ENCODE peak calls at places on chromosome 4, in five cellular contexts. A is Karpas-422; P is CD4-positive, CD25-positive, alpha-beta regulatory T cell; T is adipocyte; B is upper lobe of left lung. I is an unnamed sample. For H3K9me3, the result is how much of the 10 kb centered on the place peaks cover.

GRCh38 chr4:105306158-105306781 is 159.6 kb downstream of the TET2 start:
- DNase-seq in A (no peak), T (no peak), P (peak), B (no peak), I (no peak)

GRCh38 chr4:165335163-165335703 is 7.8 kb downstream of the MSMO1 start:
- DNase-seq in A (no peak), T (no peak), P (no peak), B (no peak), I (no peak)

GRCh38 chr4:145982791-145983190 is 44.2 kb upstream of the ZNF827 start:
- DNase-seq in A (no peak), T (no peak), B (no peak), P (no peak), I (no peak)

GRCh38 chr4:89751416-89751815 is 85.5 kb downstream of the SNCA start:
- DNase-seq in P (no peak), A (no peak), B (no peak), T (no peak), I (no peak)

GRCh38 chr4:7295201-7295916 is 103.0 kb downstream of the SORCS2 start:
- DNase-seq in T (no peak), B (peak), P (no peak), A (no peak), I (no peak)

GRCh38 chr4:137000432-137000831 is 531.9 kb downstream of the PCDH18 start:
- DNase-seq in A (no peak), B (no peak), T (no peak), P (no peak), I (no peak)

GRCh38 chr4:153260553-153261306 is 56.5 kb downstream of the TRIM2 start:
- DNase-seq in B (no peak), T (peak), A (no peak), P (no peak), I (no peak)

GRCh38 chr4:176238157-176238608 is 30.8 kb downstream of the ASB5 start:
- DNase-seq in A (no peak), B (no peak), P (no peak), T (peak), I (no peak)

GRCh38 chr4:105474110-105474518 is 252 bp upstream of the PPA2 start:
- DNase-seq in B (peak), P (no peak), T (peak), A (no peak), I (no peak)

GRCh38 chr4:158259955-158260575 is 49.8 kb downstream of the TMEM144 start:
- DNase-seq in B (no peak), A (peak), P (no peak), T (peak), I (no peak)

GRCh38 chr4:73414936-73415271 is 10.8 kb downstream of the ALB start:
- DNase-seq in A (no peak), T (peak), P (no peak), B (no peak), I (no peak)

GRCh38 chr4:73853246-73853704 is at the start of gene PF4V1:
- DNase-seq in A (no peak), B (peak), P (no peak), T (no peak), I (no peak)

GRCh38 chr4:77782102-77782835 is 36.9 kb downstream of the CNOT6L start:
- DNase-seq in T (no peak), A (no peak), B (no peak), P (no peak), I (no peak)

GRCh38 chr4:48370260-48371134 is 29.2 kb downstream of the SLAIN2 start:
- DNase-seq in P (no peak), B (no peak), A (no peak), T (no peak), I (no peak)

GRCh38 chr4:112704991-112705845 is 68.3 kb downstream of the LARP7 start:
- DNase-seq in A (no peak), B (peak), P (no peak), T (peak), I (no peak)

GRCh38 chr4:25500626-25501318 is 123.7 kb downstream of the ANAPC4 start:
- DNase-seq in P (no peak), A (no peak), T (no peak), B (no peak), I (no peak)

GRCh38 chr4:10729366-10729765 is 44.8 kb upstream of the CLNK start:
- DNase-seq in B (no peak), A (no peak), P (no peak), T (no peak), I (no peak)

GRCh38 chr4:92618968-92619367 is 315.2 kb downstream of the GRID2 start:
- DNase-seq in B (no peak), T (no peak), P (no peak), A (no peak), I (no peak)

GRCh38 chr4:108922191-108922590 is 159.3 kb upstream of the ETNPPL start:
- DNase-seq in T (no peak), A (no peak), P (no peak), B (no peak), I (no peak)

GRCh38 chr4:26863512-26863911 is 2.9 kb downstream of the STIM2 start:
- DNase-seq in A (peak), P (no peak), T (no peak), B (no peak), I (no peak)

GRCh38 chr4:26937567-26937966 is 76.9 kb downstream of the STIM2 start:
- DNase-seq in B (no peak), A (no peak), P (no peak), T (no peak), I (no peak)

GRCh38 chr4:153344131-153345010 is at the start of gene MND1:
- DNase-seq in B (peak), P (peak), A (peak), T (peak), I (peak)

GRCh38 chr4:93897559-93897958 is 69.0 kb downstream of the ATOH1 start:
- DNase-seq in P (no peak), A (peak), T (peak), B (no peak), I (no peak)

GRCh38 chr4:40032785-40033184 is 23.9 kb upstream of the N4BP2 start:
- DNase-seq in P (no peak), T (no peak), B (no peak), A (no peak), I (no peak)

GRCh38 chr4:95362906-95363578 is 185.7 kb downstream of the UNC5C start:
- DNase-seq in B (no peak), A (peak), T (no peak), P (no peak), I (no peak)

GRCh38 chr4:8835521-8836365 is 35.9 kb downstream of the HMX1 start:
- DNase-seq in A (no peak), B (peak), T (no peak), P (no peak), I (no peak)
- H3K9me3 ChIP-seq in A (under half), B (under half), T (under half), P (under half), I (under half)

DNA sequence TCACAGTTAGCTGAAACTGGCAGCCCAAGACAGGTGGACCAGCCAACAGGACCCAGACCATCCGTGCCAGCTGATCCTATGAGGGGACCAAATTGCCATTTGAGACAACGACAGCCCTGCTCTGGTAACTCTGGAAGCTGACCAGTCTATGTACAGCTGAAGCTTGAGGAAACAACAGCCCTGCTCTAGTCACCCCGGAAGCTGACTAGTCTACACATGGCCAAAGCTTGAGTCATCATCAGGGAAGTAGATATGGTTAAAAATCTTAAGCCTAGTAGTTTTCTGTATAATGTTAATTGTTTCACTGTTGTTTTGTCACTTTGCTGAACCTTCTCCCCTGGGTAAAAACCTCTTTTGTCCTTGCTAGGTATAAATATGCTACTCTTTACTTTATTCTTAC is 905.4 kb upstream of the NDST4 start:
- DNase-seq in T (no peak), P (no peak), B (no peak), A (no peak), I (no peak)
- H3K9me3 ChIP-seq in T (under half), P (under half), B (under half), A (under half), I (under half)

DNA sequence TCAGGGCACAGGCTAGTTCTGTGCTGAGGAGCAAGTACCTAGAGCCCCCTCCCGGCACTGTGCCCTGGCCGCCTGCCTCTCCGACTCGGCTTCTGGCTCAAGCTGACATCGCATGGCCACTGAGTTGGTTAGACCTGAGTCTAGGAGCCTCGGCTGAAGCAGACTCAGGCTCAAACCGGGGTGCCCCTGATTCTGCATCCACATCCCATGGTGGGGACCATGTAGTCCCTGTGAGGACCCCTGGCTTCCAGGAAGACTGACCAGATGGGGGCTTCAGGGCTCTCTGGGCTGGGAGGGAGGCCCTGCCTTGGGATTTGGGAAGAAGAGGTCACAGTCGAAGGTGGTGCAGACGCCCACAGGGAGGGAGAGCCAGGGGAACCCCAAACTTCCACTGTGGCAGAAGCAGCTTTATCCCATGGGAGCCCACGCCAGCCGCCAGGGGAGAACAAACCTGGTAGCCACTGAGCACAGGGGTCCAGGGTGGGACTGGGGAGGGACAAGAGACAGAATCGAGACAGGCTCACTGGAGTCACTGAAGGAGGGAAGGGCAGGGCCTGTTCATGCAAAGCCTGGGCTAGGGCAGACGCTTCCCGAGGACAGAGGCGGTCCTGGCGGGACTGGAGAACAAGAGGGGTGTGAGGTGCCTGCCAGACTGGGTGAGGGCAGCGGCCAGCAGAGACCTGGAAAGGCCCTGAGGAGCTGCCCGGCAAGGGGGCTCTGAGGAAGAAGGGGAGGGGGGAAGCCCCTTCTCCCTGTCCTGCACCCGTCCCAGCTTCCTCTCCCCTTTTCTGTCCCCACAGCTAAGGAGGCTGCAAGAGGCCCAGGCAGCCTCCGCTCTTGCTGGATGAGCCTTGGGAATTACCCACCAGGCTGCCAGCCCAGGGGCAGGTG is 1.1 kb downstream of the PDE6B start:
- DNase-seq in B (peak), T (no peak), P (no peak), A (no peak), I (no peak)
- H3K9me3 ChIP-seq in B (under half), T (under half), P (under half), A (under half), I (under half)

GRCh38 chr4:133960975-133961374 is 240.6 kb downstream of the PABPC4L start:
- DNase-seq in P (no peak), T (no peak), A (no peak), B (no peak), I (no peak)
- H3K9me3 ChIP-seq in P (under half), T (under half), A (under half), B (under half), I (under half)

I was measured in T-helper 17 cell.